ENCODE peak calls at places on chromosome 15, in seven cellular contexts. B is HFFc6, N is GM10248, H is A549, I is mammary epithelial cell, M is GM20000, E is neural crest cell. V is an unnamed sample.

GRCh38 chr15:80766275-80766674 is 12.9 kb upstream of the CEMIP start:
- DNase-seq in B (no peak), N (no peak), H (no peak), I (no peak), M (no peak), E (no peak), V (no peak)

GRCh38 chr15:100123611-100124010 is 218.2 kb downstream of the ADAMTS17 start:
- DNase-seq in B (no peak), N (no peak), H (no peak), I (no peak), M (no peak), E (no peak), V (no peak)

GRCh38 chr15:70545526-70545925 is 217.8 kb downstream of the UACA start:
- DNase-seq in B (no peak), N (no peak), H (no peak), I (no peak), M (no peak), E (no peak), V (no peak)

GRCh38 chr15:71443538-71443937 is 328.3 kb downstream of the THSD4 start:
- DNase-seq in B (peak; percentile 28), N (peak; percentile 26), H (peak; percentile 77), I (no peak), M (peak; percentile 27), E (peak; percentile 65), V (peak; percentile 20)

GRCh38 chr15:26214290-26214689 is 351.2 kb upstream of the ATP10A start:
- DNase-seq in B (no peak), N (no peak), H (no peak), I (no peak), M (no peak), E (no peak), V (no peak)

GRCh38 chr15:69954726-69955125 is 143.0 kb downstream of the TLE3 start:
- DNase-seq in B (no peak), N (no peak), H (no peak), I (no peak), M (no peak), E (no peak), V (no peak)

GRCh38 chr15:81316267-81316666 is 7.7 kb downstream of the STARD5 start:
- DNase-seq in B (no peak), N (no peak), H (no peak), I (no peak), M (no peak), E (no peak), V (no peak)

GRCh38 chr15:52657338-52657737 is 21.9 kb downstream of the ATOSA start:
- DNase-seq in B (peak; percentile 89), N (no peak), H (no peak), I (peak; percentile 63), M (no peak), E (no peak), V (no peak)

GRCh38 chr15:62486041-62486440 is 321.0 kb upstream of the C2CD4B start:
- DNase-seq in B (no peak), N (no peak), H (no peak), I (no peak), M (no peak), E (no peak), V (no peak)

GRCh38 chr15:69576035-69576526 is 123.5 kb downstream of the RPLP1 start:
- DNase-seq in B (no peak), N (peak; percentile 41), H (peak; percentile 68), I (peak; percentile 19), M (peak; percentile 42), E (peak; percentile 29), V (peak; percentile 38)

GRCh38 chr15:57542505-57542817 is 49.2 kb upstream of the MYZAP start:
- DNase-seq in B (no peak), N (no peak), H (no peak), I (no peak), M (no peak), E (no peak), V (no peak)

GRCh38 chr15:33654859-33655258 is 313.4 kb upstream of the CHRM5 start:
- DNase-seq in B (no peak), N (no peak), H (no peak), I (peak; percentile 14), M (no peak), E (no peak), V (no peak)
- TF ChIP-seq CTCF in B (no peak), N (no peak), H (no peak), I (peak; percentile 42), M (no peak), E (no peak), V (no peak)

DNA sequence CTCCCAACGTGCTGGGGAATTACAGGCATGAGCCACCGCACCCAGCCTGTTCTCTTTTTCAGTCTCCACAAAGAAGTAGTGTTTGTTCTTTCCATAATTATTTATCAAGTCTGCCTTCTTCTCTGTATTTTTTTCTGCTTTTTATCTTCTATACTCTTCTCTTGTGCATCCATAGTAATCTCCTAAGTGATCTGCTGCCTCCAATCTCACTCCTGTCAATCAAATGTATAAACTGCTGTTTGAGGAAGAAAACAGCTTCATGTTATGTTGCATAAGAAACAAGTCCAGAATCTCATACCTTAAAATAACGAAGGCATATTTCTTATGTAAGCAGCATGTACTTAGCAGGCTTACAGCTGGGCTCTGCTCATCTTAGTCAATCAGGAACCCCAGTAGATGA is 801.6 kb upstream of the NR2F2 start:
- DNase-seq in B (no peak), N (no peak), H (no peak), I (no peak), M (no peak), E (no peak), V (no peak)
- TF ChIP-seq CTCF in B (no peak), N (no peak), H (no peak), I (no peak), M (no peak), E (no peak), V (no peak)

DNA sequence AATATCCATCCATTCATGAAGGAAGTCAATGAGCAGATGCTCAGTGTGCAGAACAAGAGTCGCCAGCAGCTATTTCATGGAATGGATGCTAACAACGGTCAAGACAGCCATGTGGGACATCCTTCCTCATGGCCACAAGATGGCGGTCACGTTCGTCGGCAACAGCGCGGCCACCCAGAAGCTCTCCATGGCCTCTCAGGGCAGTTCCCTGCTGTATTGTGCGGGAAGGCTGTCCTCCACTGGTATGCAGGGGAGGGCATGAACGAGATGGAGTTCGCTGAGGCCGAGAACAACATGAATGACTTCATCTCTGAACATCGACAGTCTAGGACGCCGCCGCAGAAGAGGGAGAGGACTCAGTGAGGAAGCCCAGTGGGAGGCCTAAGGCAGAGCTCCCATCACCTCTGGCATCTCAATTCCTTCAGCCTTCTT is 208.3 kb downstream of the TJP1 start:
- DNase-seq in B (no peak), N (no peak), H (peak; percentile 87), I (no peak), M (no peak), E (no peak), V (no peak)
- TF ChIP-seq CTCF in B (peak; percentile 37), N (peak; percentile 7), H (peak; percentile 72), I (no peak), M (no peak), E (peak; percentile 27), V (no peak)

GRCh38 chr15:64460737-64461576 is 579 bp downstream of the ZNF609 start:
- DNase-seq in B (peak; percentile 85), N (peak; percentile 59), H (peak; percentile 81), I (peak; percentile 84), M (peak; percentile 72), E (no peak), V (peak; percentile 70)

GRCh38 chr15:64461577-64462162 is 1.3 kb downstream of the ZNF609 start:
- DNase-seq in B (peak; percentile 15), N (peak; percentile 47), H (peak; percentile 20), I (no peak), M (peak; percentile 50), E (peak; percentile 25), V (peak; percentile 53)

GRCh38 chr15:64459382-64459781 is 996 bp upstream of the ZNF609 start:
- DNase-seq in B (no peak), N (no peak), H (no peak), I (no peak), M (no peak), E (no peak), V (no peak)

GRCh38 chr15:64462492-64462891 is 2.1 kb downstream of the ZNF609 start:
- DNase-seq in B (no peak), N (no peak), H (no peak), I (no peak), M (no peak), E (no peak), V (no peak)

DNA sequence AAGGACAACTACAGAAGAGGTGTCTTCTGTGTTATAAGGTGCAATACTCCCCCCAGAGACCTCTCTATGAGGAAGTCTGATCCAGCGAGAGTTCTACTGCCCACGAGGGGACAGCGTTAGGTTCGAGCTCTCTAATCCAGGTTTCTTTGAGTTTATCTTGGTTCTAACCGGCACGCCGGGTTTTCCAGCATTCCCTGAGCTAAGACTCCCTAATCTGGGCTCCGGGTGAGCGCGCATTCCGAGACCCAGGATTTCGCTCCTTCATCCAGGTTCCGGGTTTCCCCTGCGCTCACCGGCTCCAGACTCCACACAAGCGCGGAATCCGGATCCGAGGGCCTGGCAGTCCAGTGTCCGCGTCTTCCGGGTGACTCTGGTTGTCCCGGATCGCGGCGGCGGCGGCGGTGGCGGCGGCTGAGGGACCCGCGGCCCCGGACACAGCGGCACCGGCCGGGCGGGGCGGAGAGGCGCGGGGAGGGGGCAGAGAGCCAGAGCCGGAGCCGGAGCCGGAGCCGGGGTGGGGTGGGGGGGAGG is at the start of gene ZNF609:
- DNase-seq in B (peak; percentile 96), N (peak; percentile 89), H (peak; percentile 96), I (peak; percentile 94), M (peak; percentile 90), E (peak; percentile 100), V (peak; percentile 89)
- TF ChIP-seq CTCF in B (no peak), N (peak; percentile 11), H (peak; percentile 3), I (no peak), M (no peak), E (no peak), V (peak; percentile 19)

GRCh38 chr15:65869954-65870871 is 922 bp downstream of the RAB11A start:
- DNase-seq in B (peak; percentile 25), N (no peak), H (peak; percentile 65), I (peak; percentile 65), M (peak; percentile 6), E (peak; percentile 53), V (no peak)

GRCh38 chr15:65870889-65871533 is 1.7 kb downstream of the RAB11A start:
- DNase-seq in B (peak; percentile 69), N (peak; percentile 59), H (peak; percentile 69), I (peak; percentile 78), M (peak; percentile 41), E (no peak), V (peak; percentile 62)

GRCh38 chr15:65868546-65869126 is 655 bp upstream of the RAB11A start:
- DNase-seq in B (peak; percentile 59), N (no peak), H (no peak), I (no peak), M (no peak), E (no peak), V (no peak)

GRCh38 chr15:65867244-65867643 is 2.0 kb upstream of the RAB11A start:
- DNase-seq in B (no peak), N (no peak), H (no peak), I (no peak), M (no peak), E (no peak), V (no peak)

GRCh38 chr15:65869127-65869953 is at the start of gene RAB11A:
- DNase-seq in B (peak; percentile 94), N (peak; percentile 96), H (peak; percentile 99), I (peak; percentile 93), M (peak; percentile 91), E (peak; percentile 93), V (peak; percentile 92)
- TF ChIP-seq CTCF in B (peak; percentile 65), N (peak; percentile 47), H (peak; percentile 35), I (peak; percentile 29), M (peak; percentile 25), E (peak; percentile 48), V (peak; percentile 51)

V was measured in GM13977.